ENCODE peak calls at places on chromosome 13, in seven cellular contexts. C is AG04450, N is endothelial cell, D is GM13977, F is cardiac muscle cell, L is Calu3, U is cardiac fibroblast. R is an unnamed sample.

GRCh38 chr13:50250403-50250802 is 235.2 kb downstream of the KCNRG start:
- DNase-seq in C (no peak), N (no peak), D (no peak), F (no peak), L (no peak), U (no peak), R (no peak)

GRCh38 chr13:104106705-104107393 is 1040.6 kb upstream of the SLC10A2 start:
- DNase-seq in C (no peak), N (no peak), D (no peak), F (no peak), L (peak; percentile 60), U (peak; percentile 89), R (no peak)

GRCh38 chr13:50676602-50677001 is 166.9 kb downstream of the DLEU7 start:
- DNase-seq in C (no peak), N (no peak), D (no peak), F (no peak), L (peak; percentile 4), U (peak; percentile 71), R (no peak)

GRCh38 chr13:22194106-22194810 is 523.4 kb downstream of the FGF9 start:
- DNase-seq in C (no peak), N (no peak), D (no peak), F (no peak), L (no peak), U (no peak), R (no peak)

GRCh38 chr13:41579168-41579567 is 121.8 kb downstream of the RGCC start:
- DNase-seq in C (no peak), N (no peak), D (no peak), F (no peak), L (no peak), U (no peak), R (no peak)

GRCh38 chr13:78238911-78239310 is 320.3 kb upstream of the EDNRB start:
- DNase-seq in C (no peak), N (no peak), D (no peak), F (no peak), L (no peak), U (peak; percentile 18), R (no peak)

GRCh38 chr13:73060251-73061160 is 1.7 kb downstream of the KLF5 start:
- DNase-seq in C (peak; percentile 50), N (no peak), D (peak; percentile 38), F (no peak), L (no peak), U (peak; percentile 62), R (peak; percentile 26)

GRCh38 chr13:45361596-45362206 is 20.7 kb upstream of the TPT1 start:
- DNase-seq in C (no peak), N (no peak), D (no peak), F (no peak), L (peak; percentile 59), U (peak; percentile 69), R (no peak)

GRCh38 chr13:40993119-40993518 is 26.0 kb downstream of the ELF1 start:
- DNase-seq in C (no peak), N (peak; percentile 21), D (no peak), F (no peak), L (no peak), U (peak; percentile 29), R (no peak)

GRCh38 chr13:98325724-98326123 is 148.7 kb upstream of the RNF113B start:
- DNase-seq in C (no peak), N (no peak), D (no peak), F (no peak), L (no peak), U (no peak), R (no peak)

GRCh38 chr13:114010401-114011101 is 36.7 kb upstream of the C13orf46 start:
- DNase-seq in C (no peak), N (no peak), D (no peak), F (no peak), L (no peak), U (no peak), R (no peak)

GRCh38 chr13:51632643-51633357 is 48.5 kb downstream of the WDFY2 start:
- DNase-seq in C (no peak), N (peak; percentile 16), D (no peak), F (no peak), L (peak; percentile 25), U (no peak), R (no peak)

GRCh38 chr13:76210262-76210661 is 574.1 kb downstream of the LMO7 start:
- DNase-seq in C (no peak), N (no peak), D (no peak), F (peak; percentile 39), L (no peak), U (peak; percentile 12), R (no peak)

GRCh38 chr13:71787461-71787860 is 79.5 kb downstream of the DACH1 start:
- DNase-seq in C (no peak), N (no peak), D (no peak), F (no peak), L (no peak), U (no peak), R (no peak)

GRCh38 chr13:46181799-46182490 is at the start of gene LCP1:
- DNase-seq in C (no peak), N (no peak), D (peak; percentile 61), F (no peak), L (peak; percentile 40), U (no peak), R (peak; percentile 63)

GRCh38 chr13:41054919-41055619 is 6.2 kb upstream of the WBP4 start:
- DNase-seq in C (no peak), N (no peak), D (no peak), F (no peak), L (no peak), U (no peak), R (no peak)

GRCh38 chr13:80133631-80134083 is 207.3 kb downstream of the SPRY2 start:
- DNase-seq in C (no peak), N (no peak), D (no peak), F (no peak), L (no peak), U (no peak), R (no peak)

GRCh38 chr13:33999830-34000605 is 182.1 kb downstream of the RFC3 start:
- DNase-seq in C (no peak), N (no peak), D (no peak), F (no peak), L (no peak), U (no peak), R (no peak)

GRCh38 chr13:113367771-113368170 is 3.8 kb upstream of the GRTP1 start:
- DNase-seq in C (no peak), N (no peak), D (no peak), F (no peak), L (no peak), U (no peak), R (no peak)

GRCh38 chr13:67063036-67063435 is 167.1 kb downstream of the PCDH9 start:
- DNase-seq in C (no peak), N (no peak), D (no peak), F (no peak), L (no peak), U (no peak), R (no peak)

GRCh38 chr13:40803316-40803715 is 13.9 kb downstream of the SLC25A15 start:
- DNase-seq in C (no peak), N (no peak), D (no peak), F (no peak), L (no peak), U (no peak), R (no peak)

GRCh38 chr13:24723206-24723605 is 40.8 kb upstream of the RNF17 start:
- DNase-seq in C (no peak), N (no peak), D (no peak), F (no peak), L (no peak), U (no peak), R (no peak)

GRCh38 chr13:21054313-21054712 is 7.1 kb downstream of the LATS2 start:
- DNase-seq in C (no peak), N (no peak), D (no peak), F (no peak), L (no peak), U (no peak), R (no peak)

GRCh38 chr13:45879666-45880065 is 28.1 kb upstream of the SIAH3 start:
- DNase-seq in C (no peak), N (peak; percentile 26), D (no peak), F (peak; percentile 42), L (peak; percentile 43), U (peak; percentile 8), R (no peak)

GRCh38 chr13:36275190-36276002 is 22.2 kb downstream of the CCDC169 start:
- DNase-seq in C (peak; percentile 34), N (peak; percentile 36), D (no peak), F (peak; percentile 71), L (peak; percentile 32), U (peak; percentile 89), R (peak; percentile 22)
- TF ChIP-seq CTCF in C (peak; percentile 68), N (peak; percentile 75), D (no peak), F (peak; percentile 60), L (no peak), U (peak; percentile 46), R (peak; percentile 17)

GRCh38 chr13:25729201-25729600 is 322.6 kb downstream of the SHISA2 start:
- DNase-seq in C (no peak), N (no peak), D (no peak), F (no peak), L (no peak), U (no peak), R (no peak)

GRCh38 chr13:25722893-25723292 is 328.9 kb downstream of the SHISA2 start:
- DNase-seq in C (no peak), N (no peak), D (no peak), F (no peak), L (no peak), U (no peak), R (no peak)

GRCh38 chr13:25727776-25728175 is 324.0 kb downstream of the SHISA2 start:
- DNase-seq in C (no peak), N (no peak), D (no peak), F (no peak), L (no peak), U (no peak), R (no peak)

GRCh38 chr13:25727250-25727649 is 324.6 kb downstream of the SHISA2 start:
- DNase-seq in C (no peak), N (no peak), D (no peak), F (no peak), L (no peak), U (no peak), R (no peak)

DNA sequence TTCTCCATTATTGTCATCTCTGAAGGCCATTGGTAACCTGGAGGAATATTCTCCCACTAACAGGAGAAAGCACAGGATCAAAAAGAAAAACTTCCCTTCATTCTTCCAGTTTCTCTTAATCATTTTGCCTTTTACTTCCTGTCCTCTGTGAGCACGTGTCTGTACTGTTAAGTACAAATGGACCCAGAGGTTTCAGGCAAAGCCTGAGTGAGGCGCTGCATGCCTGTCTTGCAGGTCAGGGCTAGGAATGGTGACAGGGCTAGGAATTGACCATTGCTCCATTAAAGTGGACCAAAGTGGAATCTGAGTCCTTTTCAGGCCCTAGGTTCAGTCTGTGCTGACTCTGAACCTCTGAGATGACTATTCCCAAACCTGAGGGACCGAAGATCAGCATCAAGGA is 326.7 kb downstream of the SHISA2 start:
- DNase-seq in C (no peak), N (no peak), D (no peak), F (no peak), L (no peak), U (no peak), R (no peak)
- TF ChIP-seq CTCF in C (no peak), N (no peak), D (no peak), F (no peak), L (no peak), U (no peak), R (no peak)

GRCh38 chr13:70571221-70571620 is 463.0 kb upstream of the KLHL1 start:
- DNase-seq in C (no peak), N (no peak), D (no peak), F (no peak), L (no peak), U (no peak), R (no peak)

GRCh38 chr13:70568571-70568970 is 460.3 kb upstream of the KLHL1 start:
- DNase-seq in C (no peak), N (peak; percentile 39), D (peak; percentile 35), F (peak; percentile 52), L (no peak), U (peak; percentile 69), R (peak; percentile 54)
- TF ChIP-seq CTCF in C (peak; percentile 55), N (peak; percentile 71), D (peak; percentile 56), F (peak; percentile 53), L (no peak), U (peak; percentile 61), R (peak; percentile 40)

GRCh38 chr13:31056650-31057275 is 104.9 kb downstream of the HSPH1 start:
- DNase-seq in C (no peak), N (peak; percentile 20), D (no peak), F (no peak), L (no peak), U (peak; percentile 33), R (no peak)
- TF ChIP-seq CTCF in C (peak; percentile 13), N (no peak), D (no peak), F (peak; percentile 30), L (no peak), U (peak; percentile 24), R (no peak)

R was measured in GM13976.